ENCODE peak calls at places on chromosomes 16 and 17, in eight cellular contexts. One of them, this sample, is unnamed.

GRCh38 chr17:9229160-9229825 is 208.0 kb downstream of the NTN1 start:
- DNase-seq in NCI-H1417: no peak
- DNase-seq in AG20443: no peak
- DNase-seq in heart left ventricle: no peak
- DNase-seq in RPMI8226: no peak
- DNase-seq in stimulated activated CD4-positive, alpha-beta T cell treated with anti-CD3 and anti-CD28 coated beads, Interleukin-12 subunit alpha, Interleukin-12 subunit beta, amount 100 ng/mL, for 4 hours: no peak
- DNase-seq in coronary artery: no peak
- DNase-seq in cardiac fibroblast: no peak
- DNase-seq in this sample: no peak

GRCh38 chr17:7215652-7216139 is 3.9 kb downstream of the DLG4 start:
- DNase-seq in AG20443: no peak
- DNase-seq in coronary artery: no peak
- DNase-seq in NCI-H1417: peak
- DNase-seq in heart left ventricle: peak
- DNase-seq in cardiac fibroblast: no peak
- DNase-seq in stimulated activated CD4-positive, alpha-beta T cell treated with anti-CD3 and anti-CD28 coated beads, Interleukin-12 subunit alpha, Interleukin-12 subunit beta, amount 100 ng/mL, for 4 hours: no peak
- DNase-seq in RPMI8226: no peak
- DNase-seq in this sample: no peak

GRCh38 chr16:31094088-31094423 is 541 bp downstream of the VKORC1 start:
- DNase-seq in heart left ventricle: no peak
- DNase-seq in coronary artery: no peak
- DNase-seq in stimulated activated CD4-positive, alpha-beta T cell treated with anti-CD3 and anti-CD28 coated beads, Interleukin-12 subunit alpha, Interleukin-12 subunit beta, amount 100 ng/mL, for 4 hours: no peak
- DNase-seq in cardiac fibroblast: peak
- DNase-seq in AG20443: no peak
- DNase-seq in RPMI8226: no peak
- DNase-seq in NCI-H1417: peak
- DNase-seq in this sample: no peak

GRCh38 chr16:17224859-17225258 is 245.9 kb downstream of the XYLT1 start:
- DNase-seq in cardiac fibroblast: peak
- DNase-seq in coronary artery: no peak
- DNase-seq in AG20443: peak
- DNase-seq in stimulated activated CD4-positive, alpha-beta T cell treated with anti-CD3 and anti-CD28 coated beads, Interleukin-12 subunit alpha, Interleukin-12 subunit beta, amount 100 ng/mL, for 4 hours: no peak
- DNase-seq in heart left ventricle: peak
- DNase-seq in NCI-H1417: no peak
- DNase-seq in RPMI8226: peak
- DNase-seq in this sample: no peak

GRCh38 chr17:63435681-63436522 is 10.2 kb downstream of the CYB561 start:
- DNase-seq in AG20443: no peak
- DNase-seq in cardiac fibroblast: no peak
- DNase-seq in heart left ventricle: no peak
- DNase-seq in stimulated activated CD4-positive, alpha-beta T cell treated with anti-CD3 and anti-CD28 coated beads, Interleukin-12 subunit alpha, Interleukin-12 subunit beta, amount 100 ng/mL, for 4 hours: no peak
- DNase-seq in NCI-H1417: peak
- DNase-seq in RPMI8226: no peak
- DNase-seq in coronary artery: no peak
- DNase-seq in this sample: no peak

GRCh38 chr17:61306003-61306402 is 93.6 kb upstream of the TBX2 start:
- DNase-seq in coronary artery: no peak
- DNase-seq in stimulated activated CD4-positive, alpha-beta T cell treated with anti-CD3 and anti-CD28 coated beads, Interleukin-12 subunit alpha, Interleukin-12 subunit beta, amount 100 ng/mL, for 4 hours: no peak
- DNase-seq in RPMI8226: no peak
- DNase-seq in heart left ventricle: no peak
- DNase-seq in cardiac fibroblast: peak
- DNase-seq in AG20443: no peak
- DNase-seq in NCI-H1417: no peak
- DNase-seq in this sample: no peak

GRCh38 chr17:57256708-57257112 is 387 bp downstream of the MSI2 start:
- DNase-seq in RPMI8226: peak
- DNase-seq in AG20443: no peak
- DNase-seq in heart left ventricle: no peak
- DNase-seq in stimulated activated CD4-positive, alpha-beta T cell treated with anti-CD3 and anti-CD28 coated beads, Interleukin-12 subunit alpha, Interleukin-12 subunit beta, amount 100 ng/mL, for 4 hours: peak
- DNase-seq in cardiac fibroblast: peak
- DNase-seq in coronary artery: no peak
- DNase-seq in NCI-H1417: peak
- DNase-seq in this sample: no peak

GRCh38 chr17:71438631-71439146 is 682.1 kb upstream of the SOX9 start:
- DNase-seq in cardiac fibroblast: peak
- DNase-seq in AG20443: peak
- DNase-seq in RPMI8226: no peak
- DNase-seq in coronary artery: no peak
- DNase-seq in NCI-H1417: peak
- DNase-seq in stimulated activated CD4-positive, alpha-beta T cell treated with anti-CD3 and anti-CD28 coated beads, Interleukin-12 subunit alpha, Interleukin-12 subunit beta, amount 100 ng/mL, for 4 hours: no peak
- DNase-seq in heart left ventricle: no peak
- DNase-seq in this sample: no peak